ENCODE peak calls at places on chromosomes 2 and 18, in four cellular contexts. S is natural killer cell treated with Interleukin-12 subunit alpha and Interleukin-12 subunit beta and Interleukin-15 and Interleukin-18, amount 100 ng/mL, for 72 hours; E is SK-N-SH; M is endothelial cell of umbilical vein. C is an unnamed sample.

GRCh38 chr2:207473203-207473865 is 56.4 kb upstream of the CREB1 start:
- DNase-seq in S (no peak), E (peak), M (peak), C (peak)

GRCh38 chr2:119248311-119248710 is 24.7 kb downstream of the STEAP3 start:
- DNase-seq in S (no peak), E (no peak), M (no peak), C (no peak)

GRCh38 chr2:158214431-158214830 is 112.8 kb downstream of the UPP2 start:
- DNase-seq in S (no peak), E (no peak), M (peak), C (no peak)

GRCh38 chr2:120992791-120993555 is 257.3 kb downstream of the GLI2 start:
- DNase-seq in S (no peak), E (no peak), M (no peak), C (no peak)

GRCh38 chr2:217277646-217278048 is 417.8 kb upstream of the TNP1 start:
- DNase-seq in S (no peak), E (no peak), M (peak), C (peak)

GRCh38 chr2:42944744-42945415 is 152.5 kb upstream of the HAAO start:
- DNase-seq in S (no peak), E (peak), M (no peak), C (peak)

GRCh38 chr2:201182650-201183372 is at the start of gene CASP10:
- DNase-seq in S (no peak), E (no peak), M (peak), C (peak)

GRCh38 chr18:48966523-48966922 is 15.8 kb upstream of the SMAD7 start:
- DNase-seq in S (no peak), E (no peak), M (no peak), C (no peak)

GRCh38 chr2:19357383-19358241 is 811 bp downstream of the OSR1 start:
- DNase-seq in S (no peak), E (peak), M (no peak), C (no peak)

GRCh38 chr2:57460875-57461274 is 585.7 kb upstream of the VRK2 start:
- DNase-seq in S (no peak), E (no peak), M (no peak), C (no peak)

GRCh38 chr18:55228191-55228590 is 268.9 kb upstream of the CCDC68 start:
- DNase-seq in S (no peak), E (no peak), M (no peak), C (peak)

GRCh38 chr18:29123706-29124530 is 947.0 kb upstream of the CDH2 start:
- DNase-seq in S (no peak), E (no peak), M (peak), C (no peak)

GRCh38 chr2:187390891-187391290 is 57.2 kb downstream of the CALCRL start:
- DNase-seq in S (no peak), E (no peak), M (peak), C (peak)

GRCh38 chr2:16178551-16179130 is 238.3 kb downstream of the MYCN start:
- DNase-seq in S (no peak), E (no peak), M (no peak), C (no peak)

GRCh38 chr18:55908790-55909408 is 320.9 kb upstream of the TCF4 start:
- DNase-seq in S (no peak), E (no peak), M (no peak), C (no peak)

GRCh38 chr18:54119524-54120019 is 104.9 kb downstream of the MBD2 start:
- DNase-seq in S (no peak), E (peak), M (peak), C (peak)

GRCh38 chr2:239291505-239292350 is 109.1 kb downstream of the HDAC4 start:
- DNase-seq in S (no peak), E (no peak), M (no peak), C (no peak)

GRCh38 chr18:67525328-67526110 is 9.0 kb upstream of the DSEL start:
- DNase-seq in S (no peak), E (no peak), M (peak), C (peak)

GRCh38 chr18:58525517-58525916 is 103.4 kb downstream of the ALPK2 start:
- DNase-seq in S (no peak), E (no peak), M (no peak), C (no peak)

GRCh38 chr2:187499941-187500532 is 52.0 kb upstream of the CALCRL start:
- DNase-seq in S (no peak), E (peak), M (peak), C (peak)

GRCh38 chr2:201680743-201681142 is 17.7 kb downstream of the MPP4 start:
- DNase-seq in S (no peak), E (peak), M (peak), C (peak)

GRCh38 chr2:6864938-6865345 is 765 bp downstream of the CMPK2 start:
- DNase-seq in S (no peak), E (no peak), M (no peak), C (no peak)

GRCh38 chr18:54888933-54889332 is 60.7 kb downstream of the RAB27B start:
- DNase-seq in S (no peak), E (no peak), M (no peak), C (no peak)

GRCh38 chr2:16940214-16940613 is 274.6 kb upstream of the CYRIA start:
- DNase-seq in S (no peak), E (no peak), M (no peak), C (no peak)

GRCh38 chr2:236654496-236654895 is 84.9 kb downstream of the ACKR3 start:
- DNase-seq in S (no peak), E (no peak), M (no peak), C (no peak)

GRCh38 chr18:63963610-63964256 is 6.1 kb upstream of the SERPINB8 start:
- DNase-seq in S (no peak), E (peak), M (peak), C (peak)

GRCh38 chr2:180015951-180016709 is 9.0 kb upstream of the CWC22 start:
- DNase-seq in S (no peak), E (no peak), M (no peak), C (no peak)

GRCh38 chr2:75522543-75523312 is 38.0 kb downstream of the EVA1A start:
- DNase-seq in S (no peak), E (no peak), M (peak), C (no peak)

GRCh38 chr2:174235680-174236079 is 12.7 kb downstream of the OLA1 start:
- DNase-seq in S (no peak), E (no peak), M (no peak), C (no peak)

GRCh38 chr2:138615257-138615656 is 113.7 kb downstream of the SPOPL start:
- DNase-seq in S (no peak), E (no peak), M (no peak), C (no peak)

GRCh38 chr2:68043719-68044498 is 18.9 kb downstream of the C1D start:
- DNase-seq in S (no peak), E (no peak), M (peak), C (no peak)

GRCh38 chr18:12008181-12008767 is 27.0 kb downstream of the IMPA2 start:
- DNase-seq in S (no peak), E (no peak), M (no peak), C (no peak)

GRCh38 chr2:138101718-138102117 is 137.4 kb downstream of the HNMT start:
- DNase-seq in S (no peak), E (no peak), M (no peak), C (no peak)

GRCh38 chr2:595831-596592 is 81.2 kb downstream of the TMEM18 start:
- DNase-seq in S (no peak), E (peak), M (no peak), C (no peak)

GRCh38 chr2:119531292-119531691 is 7.0 kb upstream of the SCTR start:
- DNase-seq in S (no peak), E (no peak), M (no peak), C (peak)

GRCh38 chr2:232571026-232571474 is 20.6 kb downstream of the EIF4E2 start:
- DNase-seq in S (no peak), E (no peak), M (no peak), C (no peak)

GRCh38 chr18:49651033-49651432 is 89.2 kb downstream of the LIPG start:
- DNase-seq in S (no peak), E (no peak), M (no peak), C (no peak)

GRCh38 chr2:176114120-176114929 is 2.3 kb upstream of the HOXD10 start:
- DNase-seq in S (no peak), E (no peak), M (no peak), C (no peak)